ENCODE peak calls at places on chromosomes 11 and 22, in four cellular contexts. C is sigmoid colon, E is pancreas, A is lower lobe of right lung. O is an unnamed sample. For H3K4me1, the result is how much of the 10 kb centered on the place peaks cover.

GRCh38 chr11:59183768-59184167 is 11.8 kb downstream of the DTX4 start:
- DNase-seq in C (peak), E (no peak), A (no peak), O (no peak)

GRCh38 chr11:14042686-14043440 is 80.3 kb downstream of the SPON1 start:
- DNase-seq in C (no peak), E (no peak), A (no peak), O (no peak)

GRCh38 chr11:88059326-88059725 is 115.9 kb downstream of the RAB38 start:
- DNase-seq in C (no peak), E (no peak), A (no peak), O (no peak)

GRCh38 chr11:27282141-27282590 is 80.8 kb downstream of the CCDC34 start:
- DNase-seq in C (no peak), E (no peak), A (no peak), O (peak)

GRCh38 chr22:18042685-18043084 is 18.3 kb upstream of the MICAL3 start:
- DNase-seq in C (no peak), E (no peak), A (no peak), O (peak)

GRCh38 chr11:121696177-121696863 is 243.6 kb upstream of the SORL1-AS1 start:
- DNase-seq in C (peak), E (no peak), A (no peak), O (peak)

GRCh38 chr11:122601131-122602125 is 54.1 kb upstream of the UBASH3B start:
- DNase-seq in C (no peak), E (no peak), A (no peak), O (peak)

GRCh38 chr11:100925935-100926334 is 203.7 kb downstream of the PGR start:
- DNase-seq in C (no peak), E (no peak), A (no peak), O (no peak)

GRCh38 chr11:13262096-13262495 is 15.5 kb upstream of the BMAL1 start:
- DNase-seq in C (no peak), E (no peak), A (no peak), O (no peak)

GRCh38 chr11:29217901-29218300 is 798.9 kb downstream of the KCNA4 start:
- DNase-seq in C (no peak), E (no peak), A (no peak), O (no peak)

GRCh38 chr11:95788921-95789505 is 569 bp downstream of the FAM76B start:
- DNase-seq in C (no peak), E (no peak), A (no peak), O (peak)

GRCh38 chr11:87473174-87473573 is 435.4 kb downstream of the TMEM135 start:
- DNase-seq in C (no peak), E (no peak), A (no peak), O (no peak)

GRCh38 chr11:47152953-47153950 is 23.4 kb downstream of the ARFGAP2 start:
- DNase-seq in C (peak), E (peak), A (peak), O (peak)

GRCh38 chr11:14312736-14313438 is 46.1 kb downstream of the RRAS2 start:
- DNase-seq in C (no peak), E (no peak), A (no peak), O (no peak)

GRCh38 chr22:31085493-31085824 is 4.3 kb downstream of the SMTN start:
- DNase-seq in C (peak), E (no peak), A (no peak), O (no peak)

GRCh38 chr11:45042560-45042959 is 91.9 kb upstream of the TP53I11 start:
- DNase-seq in C (no peak), E (no peak), A (no peak), O (peak)

GRCh38 chr11:30911247-30911646 is 325.1 kb upstream of the MPPED2 start:
- DNase-seq in C (no peak), E (no peak), A (no peak), O (no peak)

GRCh38 chr11:108669261-108669660 is 4.4 kb downstream of the DDX10 start:
- DNase-seq in C (no peak), E (no peak), A (no peak), O (no peak)
- H3K27ac ChIP-seq in C (no peak), E (no peak), A (no peak), O (no peak)

DNA sequence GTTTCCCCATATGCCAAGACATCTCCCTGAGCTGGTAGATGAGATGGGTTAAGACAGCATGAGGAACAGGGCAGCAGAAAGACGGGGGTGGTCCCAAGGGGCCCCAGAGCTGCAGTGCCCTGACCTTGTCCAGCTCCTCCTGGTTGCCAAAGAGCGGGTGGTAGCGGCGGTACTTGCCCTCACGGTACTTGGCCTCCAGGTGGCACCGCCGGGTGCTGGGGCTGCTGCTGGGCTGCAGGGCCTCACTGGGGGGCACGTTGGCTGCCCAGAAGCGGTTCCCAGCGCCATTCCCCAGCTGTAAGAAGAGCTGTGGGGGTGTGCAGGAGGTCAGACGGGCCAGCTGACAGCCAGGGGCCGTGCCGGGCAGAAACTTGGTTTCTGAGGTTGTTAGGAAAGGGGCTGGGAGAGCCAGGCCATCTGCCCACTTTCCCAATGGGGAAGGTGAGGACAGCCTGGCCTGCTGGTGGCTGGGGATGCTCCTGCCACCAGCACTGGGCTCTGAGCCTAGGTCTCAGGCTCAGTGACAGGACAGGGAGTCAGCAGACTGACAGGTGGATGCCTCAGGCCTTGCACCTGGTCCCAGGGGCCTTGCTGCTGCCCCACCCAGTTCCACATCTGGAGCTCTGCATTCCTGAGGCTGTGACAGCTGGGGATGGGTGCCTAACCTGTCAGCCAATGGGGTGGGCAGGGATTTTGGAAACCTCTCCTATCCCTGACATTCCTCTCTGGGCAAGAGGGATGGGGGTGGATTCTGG is 30.0 kb upstream of the PDE2A start:
- DNase-seq in C (no peak), E (no peak), A (no peak), O (no peak)
- TF ChIP-seq CTCF in C (no peak), E (no peak), A (peak), O (no peak)

GRCh38 chr22:38243007-38243775 is 29.6 kb downstream of the TMEM184B start:
- DNase-seq in C (no peak), E (no peak), A (no peak), O (no peak)
- H3K4me1 ChIP-seq in C (half or more), E (under half), A (under half), O (under half)

GRCh38 chr11:12232819-12233601 is 122.6 kb downstream of the MICAL2 start:
- DNase-seq in C (no peak), E (no peak), A (no peak), O (no peak)
- H3K27ac ChIP-seq in C (peak), E (no peak), A (peak), O (peak)

GRCh38 chr22:48077699-48078098 is 1315.2 kb downstream of the TBC1D22A start:
- DNase-seq in C (no peak), E (no peak), A (no peak), O (no peak)
- TF ChIP-seq CTCF in C (no peak), E (no peak), A (no peak), O (no peak)

DNA sequence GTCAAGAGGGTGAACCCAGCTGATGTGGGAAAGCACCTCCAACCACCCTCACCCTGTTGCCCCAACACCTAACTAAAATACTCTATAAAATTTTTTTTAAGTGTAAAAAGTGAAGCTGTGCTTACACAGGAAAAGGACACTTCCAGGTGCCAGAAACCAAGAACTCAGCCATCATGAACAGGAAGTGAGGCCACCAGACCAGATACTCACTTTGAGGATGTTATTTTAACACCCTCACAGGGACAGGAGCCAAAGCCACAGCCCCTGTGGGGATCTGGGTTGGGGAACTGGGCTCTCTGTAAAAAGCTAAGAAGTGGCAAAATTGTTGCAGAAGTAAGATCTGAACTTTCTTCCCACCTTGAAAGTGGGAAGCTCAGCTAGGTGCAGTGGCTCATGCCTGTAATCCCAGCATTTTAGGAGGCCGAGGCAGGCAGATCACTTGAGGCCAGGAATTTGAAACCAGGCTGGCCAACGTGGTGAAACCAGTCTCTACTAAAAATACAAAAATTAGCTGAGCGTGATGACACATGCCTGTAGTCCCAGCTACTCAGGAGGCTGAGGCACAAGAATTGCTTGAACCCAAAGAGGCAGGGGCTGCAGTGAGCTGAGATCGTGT is 3.8 kb downstream of the RSPH14 start:
- DNase-seq in C (no peak), E (no peak), A (no peak), O (peak)
- H3K4me1 ChIP-seq in C (under half), E (under half), A (under half), O (under half)

GRCh38 chr11:69361048-69361447 is 67.1 kb downstream of the MYEOV start:
- DNase-seq in C (no peak), E (no peak), A (peak), O (no peak)

GRCh38 chr11:69359735-69360470 is 65.9 kb downstream of the MYEOV start:
- DNase-seq in C (no peak), E (no peak), A (no peak), O (no peak)

GRCh38 chr11:69361466-69361865 is 67.5 kb downstream of the MYEOV start:
- DNase-seq in C (no peak), E (no peak), A (peak), O (no peak)

GRCh38 chr11:69362315-69362714 is 68.4 kb downstream of the MYEOV start:
- DNase-seq in C (no peak), E (no peak), A (no peak), O (no peak)

DNA sequence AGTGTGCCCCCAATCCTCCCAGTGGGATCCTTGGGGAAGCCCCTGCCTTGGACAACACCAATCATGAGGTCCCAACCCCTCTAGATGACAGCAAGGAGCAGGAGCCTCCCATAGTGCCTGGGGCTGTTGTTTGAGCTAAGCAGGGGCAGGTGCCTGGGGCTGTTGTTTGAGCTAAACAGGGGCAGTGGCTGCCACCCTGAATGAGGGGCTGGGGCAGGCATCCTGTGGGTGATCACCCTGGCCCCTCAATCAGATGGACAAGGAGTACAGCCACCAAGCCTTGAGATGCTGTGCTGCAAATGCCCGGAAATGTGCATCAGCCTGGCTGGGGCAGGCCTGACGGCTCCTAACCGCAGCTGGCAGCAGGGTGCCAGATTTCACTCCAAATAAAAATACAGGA is 66.7 kb downstream of the MYEOV start:
- DNase-seq in C (no peak), E (no peak), A (peak), O (peak)
- H3K27ac ChIP-seq in C (no peak), E (no peak), A (no peak), O (no peak)

GRCh38 chr11:69249086-69249640 is 44.8 kb upstream of the MYEOV start:
- DNase-seq in C (peak), E (no peak), A (no peak), O (no peak)
- TF ChIP-seq CTCF in C (no peak), E (no peak), A (no peak), O (no peak)

GRCh38 chr11:34653031-34653430 is 32.1 kb downstream of the EHF start:
- DNase-seq in C (no peak), E (no peak), A (no peak), O (no peak)
- H3K4me1 ChIP-seq in C (under half), E (under half), A (under half), O (under half)